ENCODE peak calls at places on chromosomes 1 and 21, in seven cellular contexts. Q, Z, N, S, V, C and M are unnamed samples.

GRCh38 chr1:24294228-24294672 is 24.9 kb upstream of the GRHL3 start:
- DNase-seq in Q (no peak), Z (peak; percentile 98), N (peak; percentile 98), S (no peak), V (peak; percentile 98), C (peak; percentile 75), M (no peak)

GRCh38 chr1:46275030-46275337 is 27.4 kb downstream of the RAD54L start:
- DNase-seq in Q (no peak), Z (no peak), N (no peak), S (no peak), V (no peak), C (no peak), M (no peak)

GRCh38 chr1:229273507-229274232 is 2.8 kb downstream of the RAB4A start:
- DNase-seq in Q (no peak), Z (peak; percentile 89), N (no peak), S (peak; percentile 51), V (no peak), C (no peak), M (peak; percentile 80)

GRCh38 chr1:100344774-100345173 is 7.5 kb upstream of the CDC14A start:
- DNase-seq in Q (no peak), Z (no peak), N (no peak), S (no peak), V (no peak), C (no peak), M (no peak)

GRCh38 chr1:28288487-28288886 is 29.2 kb downstream of the SESN2 start:
- DNase-seq in Q (no peak), Z (no peak), N (no peak), S (no peak), V (no peak), C (no peak), M (no peak)

GRCh38 chr1:4596486-4596885 is 57.9 kb upstream of the AJAP1 start:
- DNase-seq in Q (no peak), Z (no peak), N (no peak), S (no peak), V (no peak), C (no peak), M (no peak)

GRCh38 chr21:38668501-38668900 is 137.2 kb upstream of the ETS2 start:
- DNase-seq in Q (no peak), Z (no peak), N (no peak), S (no peak), V (no peak), C (no peak), M (peak; percentile 83)

GRCh38 chr1:227893696-227894305 is 53.9 kb downstream of the WNT9A start:
- DNase-seq in Q (no peak), Z (no peak), N (no peak), S (peak; percentile 5), V (no peak), C (peak; percentile 8), M (no peak)

GRCh38 chr1:232991238-232991637 is 40.8 kb downstream of the NTPCR start:
- DNase-seq in Q (no peak), Z (no peak), N (no peak), S (no peak), V (no peak), C (no peak), M (no peak)

GRCh38 chr1:37294096-37294495 is 180.3 kb upstream of the ZC3H12A start:
- DNase-seq in Q (no peak), Z (no peak), N (no peak), S (no peak), V (no peak), C (no peak), M (no peak)

GRCh38 chr21:34705032-34705431 is 36.2 kb downstream of the CLIC6 start:
- DNase-seq in Q (no peak), Z (no peak), N (peak; percentile 48), S (no peak), V (no peak), C (no peak), M (no peak)

GRCh38 chr1:44417351-44418021 is 12.4 kb downstream of the RNF220 start:
- DNase-seq in Q (no peak), Z (no peak), N (peak; percentile 59), S (peak; percentile 41), V (no peak), C (peak; percentile 28), M (no peak)

GRCh38 chr1:7447736-7448135 is 323.4 kb upstream of the VAMP3 start:
- DNase-seq in Q (no peak), Z (no peak), N (no peak), S (peak; percentile 42), V (no peak), C (no peak), M (no peak)

GRCh38 chr1:245153645-245154428 is 948 bp upstream of the KIF26B start:
- DNase-seq in Q (no peak), Z (peak; percentile 12), N (peak; percentile 62), S (no peak), V (no peak), C (no peak), M (no peak)

GRCh38 chr1:10249808-10250457 is 39.6 kb downstream of the KIF1B start:
- DNase-seq in Q (no peak), Z (no peak), N (no peak), S (no peak), V (no peak), C (no peak), M (no peak)

GRCh38 chr1:154219511-154219910 is 1.2 kb upstream of the UBAP2L start:
- DNase-seq in Q (no peak), Z (peak; percentile 35), N (peak; percentile 67), S (no peak), V (peak; percentile 47), C (peak; percentile 38), M (peak; percentile 46)

GRCh38 chr1:19385869-19386591 is 73.9 kb downstream of the SLC66A1 start:
- DNase-seq in Q (no peak), Z (no peak), N (peak; percentile 91), S (peak; percentile 68), V (peak; percentile 65), C (peak; percentile 73), M (peak; percentile 85)

GRCh38 chr1:115233598-115233997 is 104.5 kb downstream of the NGF start:
- DNase-seq in Q (no peak), Z (no peak), N (peak; percentile 13), S (no peak), V (no peak), C (no peak), M (no peak)

GRCh38 chr21:46661211-46661625 is 25.7 kb downstream of the PRMT2 start:
- DNase-seq in Q (no peak), Z (no peak), N (peak; percentile 97), S (peak; percentile 51), V (peak; percentile 82), C (no peak), M (peak; percentile 17)

GRCh38 chr1:59015708-59016107 is 231.9 kb upstream of the JUN start:
- DNase-seq in Q (no peak), Z (peak; percentile 68), N (peak; percentile 94), S (no peak), V (peak; percentile 88), C (no peak), M (no peak)

GRCh38 chr1:24981632-24982007 is 51.5 kb upstream of the RUNX3 start:
- DNase-seq in Q (no peak), Z (no peak), N (no peak), S (no peak), V (no peak), C (no peak), M (no peak)

GRCh38 chr1:224052767-224053166 is 61.1 kb upstream of the FBXO28 start:
- DNase-seq in Q (peak; percentile 62), Z (peak; percentile 93), N (peak; percentile 71), S (no peak), V (peak; percentile 89), C (no peak), M (no peak)

GRCh38 chr1:26862781-26863676 is at the start of gene SFN:
- DNase-seq in Q (peak; percentile 90), Z (peak; percentile 98), N (no peak), S (peak; percentile 85), V (no peak), C (no peak), M (peak; percentile 99)

GRCh38 chr1:234478481-234479309 is at the start of gene TARBP1:
- DNase-seq in Q (no peak), Z (peak; percentile 71), N (peak; percentile 91), S (peak; percentile 73), V (peak; percentile 78), C (peak; percentile 33), M (peak; percentile 77)

GRCh38 chr1:17594026-17594425 is 54.5 kb downstream of the ARHGEF10L start:
- DNase-seq in Q (no peak), Z (no peak), N (peak; percentile 14), S (no peak), V (no peak), C (no peak), M (no peak)
- H3K4me1 ChIP-seq in Q (peaks cover 15% of the 10 kb centered on the region), Z (no peaks in the 10 kb centered on the region), N (peaks cover 4% of the 10 kb centered on the region), S (peaks cover 40% of the 10 kb centered on the region), V (peaks cover under 1% of the 10 kb centered on the region), C (peaks cover 67% of the 10 kb centered on the region), M (peaks cover 12% of the 10 kb centered on the region)

GRCh38 chr1:42319871-42320484 is 15.1 kb downstream of the FOXJ3 start:
- DNase-seq in Q (no peak), Z (no peak), N (no peak), S (no peak), V (no peak), C (no peak), M (no peak)
- H3K27ac ChIP-seq in Q (no peak overlapping the region), Z (no peak overlapping the region), N (peak overlapping the region; percentile 45), S (no peak overlapping the region), V (no peak overlapping the region), C (peak overlapping the region; percentile 23), M (peak overlapping the region; percentile 7)

DNA sequence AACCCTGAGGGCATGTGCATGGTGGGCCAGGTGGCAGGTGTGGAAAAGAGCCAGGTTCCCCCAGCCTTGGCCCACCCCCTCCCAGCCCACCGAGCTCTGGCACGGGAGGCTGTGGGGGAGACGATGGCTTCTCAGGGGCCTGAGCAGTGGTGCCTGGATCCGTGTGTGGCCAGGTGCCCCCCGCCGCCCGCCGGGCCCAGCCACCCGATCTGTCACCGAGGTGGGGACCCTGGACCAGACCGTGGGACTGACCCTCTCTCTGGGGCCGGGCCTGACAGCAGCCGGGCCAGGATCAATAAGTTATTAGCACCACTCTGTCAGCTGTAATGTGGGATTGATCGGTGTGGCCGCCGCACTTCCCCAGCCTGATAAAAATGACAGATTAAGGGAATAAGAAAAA is 13.8 kb downstream of the SAMD11 start:
- DNase-seq in Q (no peak), Z (no peak), N (no peak), S (no peak), V (no peak), C (no peak), M (no peak)
- H3K4me1 ChIP-seq in Q (peaks cover 48% of the 10 kb centered on the region), Z (peaks cover 25% of the 10 kb centered on the region), N (peaks cover 25% of the 10 kb centered on the region), S (peaks cover 42% of the 10 kb centered on the region), V (peaks cover 26% of the 10 kb centered on the region), C (peaks cover 41% of the 10 kb centered on the region), M (no peaks in the 10 kb centered on the region)

DNA sequence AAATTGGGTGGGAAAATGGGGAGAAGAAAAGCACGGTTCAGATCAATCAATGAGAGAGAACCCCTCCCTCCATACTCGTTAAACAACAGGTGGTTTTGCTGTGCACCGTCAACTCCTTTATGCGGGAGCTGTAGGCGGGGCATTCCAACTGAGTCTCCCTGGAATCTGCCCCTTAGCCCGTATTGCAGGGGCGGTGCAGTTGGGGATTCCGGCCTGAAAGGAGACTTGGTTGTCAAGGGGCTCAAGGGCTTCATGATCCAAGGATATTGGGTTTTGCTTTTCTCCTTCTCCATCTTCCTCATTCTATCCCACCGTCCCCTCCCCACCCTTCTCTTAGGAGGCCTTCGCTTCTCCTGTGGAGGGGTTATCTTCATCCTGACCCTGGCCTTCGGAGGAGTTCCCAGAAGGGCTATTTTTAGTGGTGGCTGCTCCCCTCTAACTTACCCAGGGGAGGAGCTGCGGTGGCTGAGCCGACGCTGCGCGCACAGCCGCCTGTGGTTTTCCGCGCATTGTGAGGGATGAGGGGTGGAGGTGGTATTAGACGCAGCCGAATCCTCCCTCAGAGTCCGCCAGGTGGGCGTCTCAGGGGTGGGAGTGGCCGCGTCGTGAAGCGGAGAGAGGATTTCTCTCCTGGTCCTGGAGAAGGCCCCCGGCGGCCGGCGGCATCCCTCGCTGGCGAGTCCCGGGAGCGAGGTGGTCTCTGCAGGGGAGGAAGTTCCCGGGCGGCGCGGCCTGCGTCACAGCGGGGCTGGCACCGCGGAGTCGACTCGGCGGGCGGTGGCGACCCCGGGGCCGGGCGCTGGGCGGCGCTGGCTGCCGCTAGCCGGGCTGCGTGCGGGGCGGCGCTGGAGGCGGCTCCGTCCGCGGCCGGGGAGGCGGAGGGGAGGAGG is 462 bp upstream of the LRRC8C start:
- DNase-seq in Q (no peak), Z (peak; percentile 74), N (peak; percentile 91), S (peak; percentile 68), V (peak; percentile 71), C (peak; percentile 66), M (peak; percentile 40)
- H3K27ac ChIP-seq in Q (peak overlapping the region; percentile 53), Z (no peak overlapping the region), N (no peak overlapping the region), S (peak overlapping the region; percentile 80), V (peak overlapping the region; percentile 70), C (peak overlapping the region; percentile 79), M (peak overlapping the region; percentile 52)